ENCODE peak calls at places on chromosomes 11 and 22, in six cellular contexts. V, B, W, F, S and L are unnamed samples.
A peak's percentile ranks its signal among the peaks of the same experiment; 100 is the strongest.

GRCh38 chr11:132205496-132205895 is 835.1 kb downstream of the NTM start:
- DNase-seq in W (no peak), F (no peak), S (no peak), B (no peak), V (no peak), L (no peak)

GRCh38 chr11:34439521-34440258 is 956 bp downstream of the CAT start:
- DNase-seq in W (no peak), F (no peak), V (no peak), B (no peak), S (peak; percentile 16), L (no peak)

GRCh38 chr22:19716829-19717105 is 2.5 kb downstream of the SEPTIN5 start:
- DNase-seq in W (no peak), B (no peak), F (no peak), V (no peak), S (no peak), L (no peak)

GRCh38 chr22:30305519-30305905 is 16.2 kb upstream of the CASTOR1 start:
- DNase-seq in V (peak; percentile 83), B (no peak), F (no peak), S (peak; percentile 90), W (no peak), L (no peak)

GRCh38 chr22:40654522-40655167 is 18.1 kb upstream of the MRTFA start:
- DNase-seq in V (no peak), W (peak; percentile 42), S (no peak), B (peak; percentile 51), F (peak; percentile 83), L (peak; percentile 73)

GRCh38 chr11:8689726-8690255 is 7.2 kb downstream of the RPL27A start:
- DNase-seq in F (peak; percentile 38), S (peak; percentile 10), B (no peak), W (peak; percentile 15), V (no peak), L (peak; percentile 40)

GRCh38 chr11:66015094-66015881 is 3.5 kb downstream of the CST6 start:
- DNase-seq in W (no peak), F (no peak), V (peak; percentile 96), B (no peak), S (no peak), L (no peak)

GRCh38 chr11:84673753-84674152 is 953.4 kb downstream of the DLG2 start:
- DNase-seq in S (no peak), V (no peak), B (no peak), F (no peak), W (peak; percentile 39), L (peak; percentile 49)

GRCh38 chr11:104191124-104191523 is 27.2 kb upstream of the PDGFD start:
- DNase-seq in S (no peak), F (peak; percentile 49), B (no peak), W (no peak), V (no peak), L (no peak)

GRCh38 chr11:65501530-65502273 is 2.9 kb downstream of the MALAT1 start:
- DNase-seq in V (no peak), W (no peak), S (peak; percentile 42), F (peak; percentile 56), B (no peak), L (no peak)

GRCh38 chr11:131689049-131689925 is 318.9 kb downstream of the NTM start:
- DNase-seq in F (no peak), V (no peak), S (no peak), B (no peak), W (no peak), L (no peak)

GRCh38 chr22:32964411-32965057 is 93.6 kb downstream of the SYN3 start:
- DNase-seq in S (no peak), W (no peak), B (no peak), V (no peak), F (no peak), L (no peak)

DNA sequence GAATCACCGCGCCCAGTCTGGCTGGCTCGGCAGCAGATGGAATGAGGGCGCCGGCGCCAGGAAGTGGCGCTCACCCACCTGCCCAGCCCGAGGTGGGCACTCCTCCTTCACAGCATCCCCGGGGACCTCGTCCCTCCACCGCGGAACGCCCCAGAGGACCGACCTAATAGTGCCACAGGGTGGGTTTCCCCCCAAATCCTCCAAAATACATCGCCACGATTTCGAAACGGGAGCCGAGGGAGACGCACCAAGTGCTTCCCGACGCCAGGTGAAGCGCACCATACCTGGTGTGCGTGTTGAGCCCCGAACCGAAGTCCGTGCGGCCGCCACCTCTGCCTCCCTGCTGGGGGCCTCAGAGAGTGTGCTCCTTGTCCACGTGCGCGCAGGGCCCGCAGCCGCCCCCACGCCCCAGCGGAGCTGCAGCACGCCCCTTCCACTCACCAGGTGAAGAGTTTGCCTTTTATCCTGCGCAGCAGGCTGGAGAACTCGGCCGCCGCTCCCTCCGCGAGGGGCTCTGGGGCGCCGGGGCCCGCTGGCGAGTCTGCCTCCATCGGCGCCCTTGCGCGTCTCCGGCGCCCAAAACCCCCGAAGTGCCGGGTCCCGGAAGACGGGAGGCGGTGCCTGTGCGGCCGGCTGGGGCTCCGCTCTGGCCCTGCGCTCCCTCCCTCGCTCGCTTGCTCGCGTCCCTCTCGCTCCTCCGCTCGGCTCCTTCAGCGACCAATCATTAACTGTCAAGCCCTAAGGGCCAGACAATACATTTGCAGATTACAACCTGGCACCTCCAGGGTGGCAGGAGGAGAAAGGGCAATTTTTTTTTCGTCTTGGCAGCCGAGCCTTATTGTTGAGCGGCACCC is at the start of gene SLC35F2:
- DNase-seq in F (peak; percentile 37), V (peak; percentile 74), B (peak; percentile 70), S (peak; percentile 91), W (peak; percentile 86), L (peak; percentile 92)
- TF ChIP-seq CTCF in F (no peak), V (no peak), B (no peak), S (peak; percentile 54), W (peak; percentile 11), L (no peak)

DNA sequence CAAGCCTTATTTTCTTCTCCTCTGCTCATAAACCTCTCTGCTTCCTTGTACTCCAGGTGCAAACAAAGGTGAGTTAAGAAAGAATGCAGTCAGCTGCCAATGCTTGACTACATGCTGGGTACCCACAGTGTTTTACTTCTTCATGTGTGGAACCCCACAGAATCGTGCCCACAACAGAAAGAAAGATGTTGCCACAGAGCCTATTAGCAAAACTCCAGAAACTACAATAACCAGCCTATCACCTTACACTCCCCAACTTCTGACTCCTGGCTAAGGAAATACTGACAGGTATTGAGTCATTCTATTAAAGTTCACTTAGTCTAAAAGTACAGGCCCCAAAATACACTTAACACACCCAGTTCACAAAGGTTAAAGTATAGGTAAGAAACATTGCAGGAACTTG is 56.9 kb upstream of the CCDC89 start:
- DNase-seq in B (no peak), S (no peak), F (no peak), W (no peak), V (no peak), L (no peak)
- H3K27ac ChIP-seq in B (no peak overlapping the region), S (no peak overlapping the region), F (no peak overlapping the region), W (no peak overlapping the region), V (no peak overlapping the region), L (no peak overlapping the region)

GRCh38 chr22:22168190-22168940 is 76.2 kb upstream of the VPREB1 start:
- DNase-seq in W (peak; percentile 37), S (peak; percentile 96), V (no peak), B (peak; percentile 21), F (peak; percentile 61), L (peak; percentile 67)

GRCh38 chr22:22168941-22169867 is 75.4 kb upstream of the VPREB1 start:
- DNase-seq in W (no peak), B (no peak), V (no peak), F (no peak), S (no peak), L (no peak)

GRCh38 chr22:22167791-22168189 is 76.8 kb upstream of the VPREB1 start:
- DNase-seq in F (no peak), V (no peak), B (no peak), S (peak; percentile 100), W (no peak), L (no peak)

GRCh38 chr22:22169923-22170322 is 74.7 kb upstream of the VPREB1 start:
- DNase-seq in S (no peak), F (no peak), V (no peak), W (no peak), B (no peak), L (no peak)

GRCh38 chr22:22171357-22172218 is 73.0 kb upstream of the VPREB1 start:
- DNase-seq in W (peak; percentile 54), B (no peak), V (no peak), F (no peak), S (peak; percentile 36), L (peak; percentile 83)
- TF ChIP-seq CTCF in W (peak; percentile 61), B (no peak), V (no peak), F (peak; percentile 9), S (peak; percentile 75), L (peak; percentile 76)

DNA sequence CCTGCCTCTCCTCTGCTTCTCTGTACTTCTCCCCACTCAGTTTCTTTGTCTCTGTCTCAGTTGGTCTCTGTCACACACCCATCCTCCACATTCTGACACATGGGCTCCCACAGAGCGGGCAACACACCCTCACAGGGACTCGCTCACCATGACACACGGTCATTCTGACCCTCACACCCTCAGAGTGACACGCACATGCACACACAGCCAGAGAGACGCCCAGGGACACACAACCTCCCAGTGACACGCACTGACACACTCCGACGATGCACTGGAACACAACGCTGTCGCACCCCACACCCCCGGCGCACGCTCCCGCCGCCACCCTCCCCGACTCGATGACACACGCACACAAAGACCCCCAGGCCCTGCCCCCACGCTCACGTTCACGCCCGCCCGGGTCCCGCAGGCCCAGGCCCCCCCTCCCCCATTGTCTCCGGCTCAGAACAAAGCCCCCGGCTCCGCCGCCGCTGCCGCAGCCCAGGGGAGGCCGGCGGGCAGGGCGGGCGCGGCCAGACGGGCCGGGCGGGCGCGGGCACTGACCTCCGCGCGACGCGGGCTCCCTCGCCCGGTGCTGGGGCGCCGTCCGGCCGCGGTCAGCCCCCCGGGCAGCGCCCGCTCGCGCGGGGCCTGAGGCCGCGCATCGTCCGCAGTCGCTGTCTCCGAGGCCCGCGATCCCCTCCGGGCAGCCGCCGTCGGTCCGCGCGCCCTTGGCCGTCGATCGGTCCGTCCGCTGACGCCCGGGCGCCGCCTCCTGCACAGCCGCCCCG is 404 bp downstream of the DCHS1 start:
- DNase-seq in S (no peak), V (peak; percentile 81), F (no peak), B (no peak), W (no peak), L (peak; percentile 64)
- H3K27ac ChIP-seq in S (no peak overlapping the region), V (peak overlapping the region; percentile 91), F (no peak overlapping the region), B (no peak overlapping the region), W (no peak overlapping the region), L (peak overlapping the region; percentile 72)

DNA sequence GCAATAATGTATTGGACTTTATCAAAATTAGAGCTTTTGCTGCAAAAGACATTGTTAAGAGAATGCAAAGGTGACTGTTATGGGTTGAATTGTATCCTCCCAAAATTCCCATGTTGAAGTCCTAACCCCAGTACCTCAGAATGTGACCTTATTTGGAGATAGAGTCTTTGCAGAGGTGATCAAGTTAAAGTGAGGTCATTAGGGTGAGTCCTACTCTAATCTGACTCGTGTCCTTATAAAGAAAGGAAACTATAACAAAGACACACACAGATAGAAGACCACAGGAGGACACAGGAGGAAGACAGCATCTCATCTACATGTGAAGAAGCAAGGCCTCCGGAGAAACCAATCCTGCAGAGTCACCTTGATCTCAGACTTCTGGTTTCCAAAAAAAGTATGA is 1011.2 kb downstream of the TBC1D22A start:
- DNase-seq in F (no peak), W (no peak), V (no peak), S (no peak), B (no peak), L (no peak)
- TF ChIP-seq CTCF in F (no peak), W (no peak), V (no peak), S (no peak), B (no peak), L (no peak)